ENCODE peak calls at places on chromosome 7, in four cellular contexts. One of them, this sample, is unnamed.

GRCh38 chr7:44973610-44974401 is 5.0 kb downstream of the MYO1G start:
- DNase-seq in effector memory CD4-positive, alpha-beta T cell: peak; percentile 40
- DNase-seq in neural progenitor cell: peak; percentile 55
- DNase-seq in heart left ventricle: peak; percentile 60
- DNase-seq in this sample: peak; percentile 41

GRCh38 chr7:46705416-46706255 is 784.6 kb upstream of the IGFBP3 start:
- DNase-seq in effector memory CD4-positive, alpha-beta T cell: no peak
- DNase-seq in neural progenitor cell: no peak
- DNase-seq in heart left ventricle: no peak
- DNase-seq in this sample: no peak

GRCh38 chr7:143305423-143306070 is 10.4 kb upstream of the CLCN1 start:
- DNase-seq in effector memory CD4-positive, alpha-beta T cell: peak; percentile 40
- DNase-seq in neural progenitor cell: peak; percentile 65
- DNase-seq in heart left ventricle: peak; percentile 69
- DNase-seq in this sample: peak; percentile 40

GRCh38 chr7:2529161-2530075 is 9.8 kb downstream of the LFNG start:
- DNase-seq in effector memory CD4-positive, alpha-beta T cell: peak; percentile 63
- DNase-seq in neural progenitor cell: no peak
- DNase-seq in heart left ventricle: peak; percentile 84
- DNase-seq in this sample: peak; percentile 60

GRCh38 chr7:70383947-70384475 is 747.9 kb upstream of the GALNT17 start:
- DNase-seq in effector memory CD4-positive, alpha-beta T cell: no peak
- DNase-seq in neural progenitor cell: no peak
- DNase-seq in heart left ventricle: no peak
- DNase-seq in this sample: no peak

GRCh38 chr7:156379242-156380070 is 261.1 kb upstream of the RNF32 start:
- DNase-seq in effector memory CD4-positive, alpha-beta T cell: no peak
- DNase-seq in neural progenitor cell: no peak
- DNase-seq in heart left ventricle: no peak
- DNase-seq in this sample: no peak

GRCh38 chr7:105389090-105389650 is 449 bp upstream of the SRPK2 start:
- DNase-seq in effector memory CD4-positive, alpha-beta T cell: no peak
- DNase-seq in neural progenitor cell: peak; percentile 73
- DNase-seq in heart left ventricle: peak; percentile 44
- DNase-seq in this sample: no peak

GRCh38 chr7:123191132-123191531 is 8.6 kb downstream of the SLC13A1 start:
- DNase-seq in effector memory CD4-positive, alpha-beta T cell: no peak
- DNase-seq in neural progenitor cell: no peak
- DNase-seq in heart left ventricle: no peak
- DNase-seq in this sample: no peak

GRCh38 chr7:151013728-151014497 is 10.4 kb downstream of the ATG9B start:
- DNase-seq in effector memory CD4-positive, alpha-beta T cell: peak; percentile 93
- DNase-seq in neural progenitor cell: peak; percentile 97
- DNase-seq in heart left ventricle: peak; percentile 67
- DNase-seq in this sample: peak; percentile 88

GRCh38 chr7:20318933-20319332 is 11.8 kb upstream of the ITGB8 start:
- DNase-seq in effector memory CD4-positive, alpha-beta T cell: no peak
- DNase-seq in neural progenitor cell: no peak
- DNase-seq in heart left ventricle: no peak
- DNase-seq in this sample: no peak

GRCh38 chr7:85041599-85042216 is 145.1 kb downstream of the SEMA3D start:
- DNase-seq in effector memory CD4-positive, alpha-beta T cell: no peak
- DNase-seq in neural progenitor cell: peak; percentile 78
- DNase-seq in heart left ventricle: peak; percentile 44
- DNase-seq in this sample: no peak

GRCh38 chr7:27167170-27167505 is 1.8 kb upstream of the HOXA9 start:
- DNase-seq in effector memory CD4-positive, alpha-beta T cell: no peak
- DNase-seq in neural progenitor cell: no peak
- DNase-seq in heart left ventricle: peak; percentile 10
- DNase-seq in this sample: no peak

GRCh38 chr7:2603388-2603965 is 28.3 kb upstream of the TTYH3 start:
- DNase-seq in effector memory CD4-positive, alpha-beta T cell: no peak
- DNase-seq in neural progenitor cell: no peak
- DNase-seq in heart left ventricle: no peak
- DNase-seq in this sample: no peak

GRCh38 chr7:40760293-40760964 is 625.6 kb downstream of the SUGCT start:
- DNase-seq in effector memory CD4-positive, alpha-beta T cell: no peak
- DNase-seq in neural progenitor cell: no peak
- DNase-seq in heart left ventricle: no peak
- DNase-seq in this sample: no peak

GRCh38 chr7:128347573-128348147 is 4.0 kb upstream of the RBM28 start:
- DNase-seq in effector memory CD4-positive, alpha-beta T cell: no peak
- DNase-seq in neural progenitor cell: peak; percentile 69
- DNase-seq in heart left ventricle: peak; percentile 53
- DNase-seq in this sample: no peak

GRCh38 chr7:83581667-83582435 is 67.1 kb downstream of the SEMA3E start:
- DNase-seq in effector memory CD4-positive, alpha-beta T cell: no peak
- DNase-seq in neural progenitor cell: no peak
- DNase-seq in heart left ventricle: no peak
- DNase-seq in this sample: no peak

GRCh38 chr7:123494193-123494796 is 40.1 kb downstream of the IQUB start:
- DNase-seq in effector memory CD4-positive, alpha-beta T cell: no peak
- DNase-seq in neural progenitor cell: peak; percentile 23
- DNase-seq in heart left ventricle: no peak
- DNase-seq in this sample: no peak

GRCh38 chr7:194257-194995 is 2.1 kb downstream of the FAM20C start:
- DNase-seq in effector memory CD4-positive, alpha-beta T cell: no peak
- DNase-seq in neural progenitor cell: no peak
- DNase-seq in heart left ventricle: no peak
- DNase-seq in this sample: no peak

GRCh38 chr7:94295805-94296204 is 98.9 kb upstream of the COL1A2 start:
- DNase-seq in effector memory CD4-positive, alpha-beta T cell: no peak
- DNase-seq in neural progenitor cell: no peak
- DNase-seq in heart left ventricle: no peak
- DNase-seq in this sample: no peak

GRCh38 chr7:131320603-131321002 is 7.1 kb upstream of the MKLN1 start:
- DNase-seq in effector memory CD4-positive, alpha-beta T cell: no peak
- DNase-seq in neural progenitor cell: no peak
- DNase-seq in heart left ventricle: no peak
- DNase-seq in this sample: no peak

GRCh38 chr7:150383710-150384397 is 4.7 kb downstream of the ZNF775 start:
- DNase-seq in effector memory CD4-positive, alpha-beta T cell: no peak
- DNase-seq in neural progenitor cell: peak; percentile 98
- DNase-seq in heart left ventricle: no peak
- DNase-seq in this sample: no peak

GRCh38 chr7:42661312-42661711 is 250.6 kb downstream of the C7orf25 start:
- DNase-seq in effector memory CD4-positive, alpha-beta T cell: no peak
- DNase-seq in neural progenitor cell: no peak
- DNase-seq in heart left ventricle: no peak
- DNase-seq in this sample: no peak

GRCh38 chr7:122260336-122260735 is 44.2 kb downstream of the FEZF1 start:
- DNase-seq in effector memory CD4-positive, alpha-beta T cell: no peak
- DNase-seq in neural progenitor cell: no peak
- DNase-seq in heart left ventricle: no peak
- DNase-seq in this sample: no peak

GRCh38 chr7:81604808-81605174 is 165.1 kb downstream of the HGF start:
- DNase-seq in effector memory CD4-positive, alpha-beta T cell: no peak
- DNase-seq in neural progenitor cell: no peak
- DNase-seq in heart left ventricle: no peak
- DNase-seq in this sample: no peak

GRCh38 chr7:115191506-115191905 is 269.6 kb downstream of the MDFIC start:
- DNase-seq in effector memory CD4-positive, alpha-beta T cell: no peak
- DNase-seq in neural progenitor cell: no peak
- DNase-seq in heart left ventricle: no peak
- DNase-seq in this sample: no peak

GRCh38 chr7:94061316-94061715 is 57.2 kb upstream of the BET1 start:
- DNase-seq in effector memory CD4-positive, alpha-beta T cell: no peak
- DNase-seq in neural progenitor cell: no peak
- DNase-seq in heart left ventricle: no peak
- DNase-seq in this sample: no peak

GRCh38 chr7:92810242-92810611 is 26.1 kb downstream of the CDK6 start:
- DNase-seq in effector memory CD4-positive, alpha-beta T cell: no peak
- DNase-seq in neural progenitor cell: no peak
- DNase-seq in heart left ventricle: no peak
- DNase-seq in this sample: no peak

GRCh38 chr7:92813390-92814024 is 22.9 kb downstream of the CDK6 start:
- DNase-seq in effector memory CD4-positive, alpha-beta T cell: no peak
- DNase-seq in neural progenitor cell: no peak
- DNase-seq in heart left ventricle: no peak
- DNase-seq in this sample: peak; percentile 9

GRCh38 chr7:92820191-92820590 is 16.2 kb downstream of the CDK6 start:
- DNase-seq in effector memory CD4-positive, alpha-beta T cell: no peak
- DNase-seq in neural progenitor cell: no peak
- DNase-seq in heart left ventricle: no peak
- DNase-seq in this sample: no peak

GRCh38 chr7:92811158-92811557 is 25.2 kb downstream of the CDK6 start:
- DNase-seq in effector memory CD4-positive, alpha-beta T cell: no peak
- DNase-seq in neural progenitor cell: no peak
- DNase-seq in heart left ventricle: no peak
- DNase-seq in this sample: no peak

GRCh38 chr7:92815412-92815811 is 21.0 kb downstream of the CDK6 start:
- DNase-seq in effector memory CD4-positive, alpha-beta T cell: no peak
- DNase-seq in neural progenitor cell: no peak
- DNase-seq in heart left ventricle: no peak
- DNase-seq in this sample: no peak
- H3K4me3 ChIP-seq in effector memory CD4-positive, alpha-beta T cell: no peak overlapping the region
- H3K4me3 ChIP-seq in neural progenitor cell: no peak overlapping the region
- H3K4me3 ChIP-seq in heart left ventricle: no peak overlapping the region
- H3K4me3 ChIP-seq in this sample: no peak overlapping the region

DNA sequence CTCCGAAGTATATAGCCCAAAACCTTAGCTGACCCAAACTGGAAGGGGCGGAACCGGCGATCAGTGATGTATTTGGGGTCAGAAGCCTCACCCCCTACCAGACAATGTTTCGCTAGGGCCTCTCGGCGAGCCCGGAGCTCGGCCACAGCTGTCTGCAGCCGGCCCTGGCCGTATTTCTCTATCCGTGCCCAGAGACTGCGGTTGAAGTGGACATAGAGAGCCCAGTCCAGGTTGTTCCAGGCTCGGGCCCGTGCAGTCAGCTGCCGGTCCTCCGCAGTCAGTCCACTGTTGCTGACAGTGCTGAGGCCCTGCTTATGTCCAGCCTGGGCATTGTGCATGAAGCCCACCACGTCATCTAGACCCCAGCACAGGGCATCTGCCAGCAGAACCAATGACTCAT is 1.5 kb upstream of the TRAPPC14 start:
- DNase-seq in effector memory CD4-positive, alpha-beta T cell: no peak
- DNase-seq in neural progenitor cell: no peak
- DNase-seq in heart left ventricle: no peak
- DNase-seq in this sample: no peak
- H3K4me1 ChIP-seq in effector memory CD4-positive, alpha-beta T cell: peaks cover 34% of the 10 kb centered on the region
- H3K4me1 ChIP-seq in neural progenitor cell: no peaks in the 10 kb centered on the region
- H3K4me1 ChIP-seq in heart left ventricle: peaks cover 23% of the 10 kb centered on the region
- H3K4me1 ChIP-seq in this sample: peaks cover 46% of the 10 kb centered on the region

GRCh38 chr7:57412618-57413017 is 37.4 kb upstream of the ZNF716 start:
- DNase-seq in effector memory CD4-positive, alpha-beta T cell: no peak
- DNase-seq in neural progenitor cell: no peak
- DNase-seq in heart left ventricle: no peak
- DNase-seq in this sample: no peak
- H3K9me3 ChIP-seq in effector memory CD4-positive, alpha-beta T cell: no peaks in the 10 kb centered on the region
- H3K9me3 ChIP-seq in neural progenitor cell: peaks cover 10% of the 10 kb centered on the region
- H3K9me3 ChIP-seq in heart left ventricle: no peaks in the 10 kb centered on the region
- H3K9me3 ChIP-seq in this sample: no peaks in the 10 kb centered on the region

DNA sequence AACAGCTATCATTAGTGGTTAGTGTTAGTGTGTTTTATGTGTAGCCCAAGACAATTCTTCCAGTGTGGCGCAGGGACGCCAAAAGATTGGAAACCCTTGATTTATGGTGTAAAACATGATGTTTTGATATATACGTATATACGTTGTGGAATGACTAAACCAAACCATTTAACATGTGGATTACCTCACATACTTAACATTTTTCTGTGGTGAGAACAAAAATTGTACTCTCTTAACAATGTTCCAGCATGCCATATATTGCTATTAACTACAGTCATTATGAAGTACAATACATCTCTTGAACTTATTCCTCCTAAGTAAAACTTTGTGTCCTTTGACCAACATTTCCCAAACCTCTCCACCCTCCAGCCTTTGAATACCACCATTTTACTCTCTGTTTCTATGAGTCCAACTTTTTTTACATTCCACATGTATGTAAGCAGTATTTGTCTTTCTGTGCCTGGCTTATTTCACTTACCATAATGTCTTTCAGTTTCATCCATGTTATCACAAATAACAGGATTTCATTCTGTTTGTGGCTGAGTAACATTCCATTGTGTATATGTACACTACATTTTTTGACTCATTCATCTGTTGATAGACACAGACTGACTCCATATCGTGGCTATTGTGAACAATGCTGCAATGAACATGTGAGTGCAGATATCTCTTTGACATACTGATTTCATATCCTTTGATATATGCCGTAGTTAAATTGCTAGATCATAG is 42.2 kb upstream of the MAGI2 start:
- DNase-seq in effector memory CD4-positive, alpha-beta T cell: no peak
- DNase-seq in neural progenitor cell: no peak
- DNase-seq in heart left ventricle: no peak
- DNase-seq in this sample: no peak
- H3K4me3 ChIP-seq in effector memory CD4-positive, alpha-beta T cell: no peak overlapping the region
- H3K4me3 ChIP-seq in neural progenitor cell: no peak overlapping the region
- H3K4me3 ChIP-seq in heart left ventricle: no peak overlapping the region
- H3K4me3 ChIP-seq in this sample: no peak overlapping the region

GRCh38 chr7:30472081-30472770 is 6.4 kb downstream of the NOD1 start:
- DNase-seq in effector memory CD4-positive, alpha-beta T cell: no peak
- DNase-seq in neural progenitor cell: no peak
- DNase-seq in heart left ventricle: no peak
- DNase-seq in this sample: no peak
- H3K4me1 ChIP-seq in effector memory CD4-positive, alpha-beta T cell: peaks cover 15% of the 10 kb centered on the region
- H3K4me1 ChIP-seq in neural progenitor cell: peaks cover 20% of the 10 kb centered on the region
- H3K4me1 ChIP-seq in heart left ventricle: peaks cover 99% of the 10 kb centered on the region
- H3K4me1 ChIP-seq in this sample: peaks cover 41% of the 10 kb centered on the region

GRCh38 chr7:99531354-99531765 is 20.6 kb downstream of the FAM200A start:
- DNase-seq in effector memory CD4-positive, alpha-beta T cell: no peak
- DNase-seq in neural progenitor cell: no peak
- DNase-seq in heart left ventricle: no peak
- DNase-seq in this sample: no peak
- H3K9me3 ChIP-seq in effector memory CD4-positive, alpha-beta T cell: peaks cover 16% of the 10 kb centered on the region
- H3K9me3 ChIP-seq in neural progenitor cell: peaks cover 34% of the 10 kb centered on the region
- H3K9me3 ChIP-seq in heart left ventricle: peaks cover 47% of the 10 kb centered on the region
- H3K9me3 ChIP-seq in this sample: peaks cover 24% of the 10 kb centered on the region

DNA sequence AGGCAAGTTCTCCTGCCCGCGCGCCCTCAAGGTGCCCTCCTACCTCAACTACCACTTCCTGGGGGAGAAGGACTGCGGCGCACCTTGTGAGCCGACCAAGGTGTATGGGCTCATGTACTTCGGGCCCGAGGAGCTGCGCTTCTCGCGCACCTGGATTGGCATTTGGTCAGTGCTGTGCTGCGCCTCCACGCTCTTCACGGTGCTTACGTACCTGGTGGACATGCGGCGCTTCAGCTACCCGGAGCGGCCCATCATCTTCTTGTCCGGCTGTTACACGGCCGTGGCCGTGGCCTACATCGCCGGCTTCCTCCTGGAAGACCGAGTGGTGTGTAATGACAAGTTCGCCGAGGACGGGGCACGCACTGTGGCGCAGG is 1.4 kb downstream of the FZD1 start:
- DNase-seq in effector memory CD4-positive, alpha-beta T cell: no peak
- DNase-seq in neural progenitor cell: peak; percentile 18
- DNase-seq in heart left ventricle: no peak
- DNase-seq in this sample: no peak
- H3K4me3 ChIP-seq in effector memory CD4-positive, alpha-beta T cell: no peak overlapping the region
- H3K4me3 ChIP-seq in neural progenitor cell: peak overlapping the region; percentile 91
- H3K4me3 ChIP-seq in heart left ventricle: peak overlapping the region; percentile 77
- H3K4me3 ChIP-seq in this sample: no peak overlapping the region

GRCh38 chr7:79141252-79141651 is 312.2 kb downstream of the MAGI2 start:
- DNase-seq in effector memory CD4-positive, alpha-beta T cell: no peak
- DNase-seq in neural progenitor cell: no peak
- DNase-seq in heart left ventricle: no peak
- DNase-seq in this sample: no peak
- H3K4me1 ChIP-seq in effector memory CD4-positive, alpha-beta T cell: no peaks in the 10 kb centered on the region
- H3K4me1 ChIP-seq in neural progenitor cell: no peaks in the 10 kb centered on the region
- H3K4me1 ChIP-seq in heart left ventricle: peaks cover 4% of the 10 kb centered on the region
- H3K4me1 ChIP-seq in this sample: no peaks in the 10 kb centered on the region

This sample was measured in CD8-positive, alpha-beta memory T cell.